ENCODE peak calls at places on chromosome 4, in five cellular contexts. One of them, this sample, is unnamed.
A peak's percentile ranks its signal among the peaks of the same experiment; 100 is the strongest.

GRCh38 chr4:55032788-55033187 is 92.6 kb downstream of the KDR start:
- DNase-seq in cardiac muscle cell: peak; percentile 47
- DNase-seq in GM12878: no peak
- DNase-seq in fibroblast of pulmonary artery: peak; percentile 44
- DNase-seq in fibroblast of the aortic adventitia: peak; percentile 17
- DNase-seq in this sample: no peak

GRCh38 chr4:53587123-53587522 is 4.2 kb downstream of the LNX1 start:
- DNase-seq in cardiac muscle cell: no peak
- DNase-seq in GM12878: no peak
- DNase-seq in fibroblast of pulmonary artery: no peak
- DNase-seq in fibroblast of the aortic adventitia: no peak
- DNase-seq in this sample: no peak

GRCh38 chr4:37989398-37990260 is 29.4 kb downstream of the PTTG2 start:
- DNase-seq in cardiac muscle cell: no peak
- DNase-seq in GM12878: no peak
- DNase-seq in fibroblast of pulmonary artery: no peak
- DNase-seq in fibroblast of the aortic adventitia: no peak
- DNase-seq in this sample: no peak

GRCh38 chr4:20194079-20195013 is 57.4 kb upstream of the SLIT2 start:
- DNase-seq in cardiac muscle cell: peak; percentile 87
- DNase-seq in GM12878: no peak
- DNase-seq in fibroblast of pulmonary artery: peak; percentile 92
- DNase-seq in fibroblast of the aortic adventitia: peak; percentile 92
- DNase-seq in this sample: peak; percentile 90

GRCh38 chr4:78145622-78146021 is 88.5 kb downstream of the FRAS1 start:
- DNase-seq in cardiac muscle cell: peak; percentile 25
- DNase-seq in GM12878: no peak
- DNase-seq in fibroblast of pulmonary artery: no peak
- DNase-seq in fibroblast of the aortic adventitia: no peak
- DNase-seq in this sample: no peak

GRCh38 chr4:58192217-58192616 is 1082.0 kb upstream of the IGFBP7 start:
- DNase-seq in cardiac muscle cell: no peak
- DNase-seq in GM12878: no peak
- DNase-seq in fibroblast of pulmonary artery: no peak
- DNase-seq in fibroblast of the aortic adventitia: no peak
- DNase-seq in this sample: no peak

GRCh38 chr4:56026596-56026995 is 77.9 kb downstream of the CEP135 start:
- DNase-seq in cardiac muscle cell: no peak
- DNase-seq in GM12878: no peak
- DNase-seq in fibroblast of pulmonary artery: peak; percentile 24
- DNase-seq in fibroblast of the aortic adventitia: peak; percentile 25
- DNase-seq in this sample: no peak

GRCh38 chr4:112817933-112818921 is 181.3 kb downstream of the LARP7 start:
- DNase-seq in cardiac muscle cell: peak; percentile 86
- DNase-seq in GM12878: peak; percentile 55
- DNase-seq in fibroblast of pulmonary artery: peak; percentile 84
- DNase-seq in fibroblast of the aortic adventitia: peak; percentile 85
- DNase-seq in this sample: peak; percentile 96

GRCh38 chr4:61426229-61426628 is 226.1 kb downstream of the ADGRL3 start:
- DNase-seq in cardiac muscle cell: no peak
- DNase-seq in GM12878: no peak
- DNase-seq in fibroblast of pulmonary artery: no peak
- DNase-seq in fibroblast of the aortic adventitia: no peak
- DNase-seq in this sample: no peak

GRCh38 chr4:151184523-151185458 is 85.4 kb downstream of the RPS3A start:
- DNase-seq in cardiac muscle cell: peak; percentile 80
- DNase-seq in GM12878: no peak
- DNase-seq in fibroblast of pulmonary artery: peak; percentile 72
- DNase-seq in fibroblast of the aortic adventitia: peak; percentile 71
- DNase-seq in this sample: peak; percentile 67

GRCh38 chr4:71133491-71133890 is 140.0 kb downstream of the DCK start:
- DNase-seq in cardiac muscle cell: no peak
- DNase-seq in GM12878: no peak
- DNase-seq in fibroblast of pulmonary artery: no peak
- DNase-seq in fibroblast of the aortic adventitia: peak; percentile 25
- DNase-seq in this sample: no peak

GRCh38 chr4:13173974-13174373 is 310.2 kb downstream of the RAB28 start:
- DNase-seq in cardiac muscle cell: peak; percentile 51
- DNase-seq in GM12878: no peak
- DNase-seq in fibroblast of pulmonary artery: peak; percentile 6
- DNase-seq in fibroblast of the aortic adventitia: peak; percentile 46
- DNase-seq in this sample: no peak

GRCh38 chr4:175035907-175036306 is 117.7 kb downstream of the ADAM29 start:
- DNase-seq in cardiac muscle cell: no peak
- DNase-seq in GM12878: peak; percentile 5
- DNase-seq in fibroblast of pulmonary artery: peak; percentile 13
- DNase-seq in fibroblast of the aortic adventitia: no peak
- DNase-seq in this sample: peak; percentile 48

GRCh38 chr4:156729416-156729815 is 242.2 kb downstream of the PDGFC start:
- DNase-seq in cardiac muscle cell: no peak
- DNase-seq in GM12878: no peak
- DNase-seq in fibroblast of pulmonary artery: no peak
- DNase-seq in fibroblast of the aortic adventitia: no peak
- DNase-seq in this sample: no peak

GRCh38 chr4:15336410-15337184 is 91.2 kb upstream of the C1QTNF7 start:
- DNase-seq in cardiac muscle cell: peak; percentile 63
- DNase-seq in GM12878: no peak
- DNase-seq in fibroblast of pulmonary artery: peak; percentile 56
- DNase-seq in fibroblast of the aortic adventitia: no peak
- DNase-seq in this sample: peak; percentile 55

GRCh38 chr4:94827481-94828110 is 69.8 kb downstream of the BMPR1B start:
- DNase-seq in cardiac muscle cell: peak; percentile 54
- DNase-seq in GM12878: no peak
- DNase-seq in fibroblast of pulmonary artery: peak; percentile 68
- DNase-seq in fibroblast of the aortic adventitia: peak; percentile 75
- DNase-seq in this sample: peak; percentile 70

GRCh38 chr4:141081921-141082381 is 51.3 kb downstream of the RNF150 start:
- DNase-seq in cardiac muscle cell: no peak
- DNase-seq in GM12878: no peak
- DNase-seq in fibroblast of pulmonary artery: no peak
- DNase-seq in fibroblast of the aortic adventitia: no peak
- DNase-seq in this sample: peak; percentile 62
- H3K4me3 ChIP-seq in cardiac muscle cell: no peak overlapping the region
- H3K4me3 ChIP-seq in GM12878: no peak overlapping the region
- H3K4me3 ChIP-seq in fibroblast of pulmonary artery: no peak overlapping the region
- H3K4me3 ChIP-seq in fibroblast of the aortic adventitia: no peak overlapping the region
- H3K4me3 ChIP-seq in this sample: peak overlapping the region; percentile 33

GRCh38 chr4:1019726-1020470 is 8.5 kb downstream of the FGFRL1 start:
- DNase-seq in cardiac muscle cell: no peak
- DNase-seq in GM12878: no peak
- DNase-seq in fibroblast of pulmonary artery: no peak
- DNase-seq in fibroblast of the aortic adventitia: no peak
- DNase-seq in this sample: no peak

GRCh38 chr4:1017211-1017610 is 5.8 kb downstream of the FGFRL1 start:
- DNase-seq in cardiac muscle cell: no peak
- DNase-seq in GM12878: no peak
- DNase-seq in fibroblast of pulmonary artery: no peak
- DNase-seq in fibroblast of the aortic adventitia: no peak
- DNase-seq in this sample: no peak

GRCh38 chr4:1017706-1018105 is 6.3 kb downstream of the FGFRL1 start:
- DNase-seq in cardiac muscle cell: no peak
- DNase-seq in GM12878: no peak
- DNase-seq in fibroblast of pulmonary artery: no peak
- DNase-seq in fibroblast of the aortic adventitia: no peak
- DNase-seq in this sample: no peak

GRCh38 chr4:1018147-1019020 is 7.0 kb downstream of the FGFRL1 start:
- DNase-seq in cardiac muscle cell: no peak
- DNase-seq in GM12878: no peak
- DNase-seq in fibroblast of pulmonary artery: no peak
- DNase-seq in fibroblast of the aortic adventitia: no peak
- DNase-seq in this sample: no peak

GRCh38 chr4:1019320-1019719 is 7.9 kb downstream of the FGFRL1 start:
- DNase-seq in cardiac muscle cell: no peak
- DNase-seq in GM12878: no peak
- DNase-seq in fibroblast of pulmonary artery: no peak
- DNase-seq in fibroblast of the aortic adventitia: no peak
- DNase-seq in this sample: no peak
- H3K4me3 ChIP-seq in cardiac muscle cell: no peak overlapping the region
- H3K4me3 ChIP-seq in GM12878: no peak overlapping the region
- H3K4me3 ChIP-seq in fibroblast of pulmonary artery: no peak overlapping the region
- H3K4me3 ChIP-seq in fibroblast of the aortic adventitia: no peak overlapping the region
- H3K4me3 ChIP-seq in this sample: no peak overlapping the region

GRCh38 chr4:187477224-187477623 is 518.3 kb upstream of the ZFP42 start:
- DNase-seq in cardiac muscle cell: no peak
- DNase-seq in GM12878: no peak
- DNase-seq in fibroblast of pulmonary artery: no peak
- DNase-seq in fibroblast of the aortic adventitia: no peak
- DNase-seq in this sample: no peak

GRCh38 chr4:187475901-187476300 is 519.7 kb upstream of the ZFP42 start:
- DNase-seq in cardiac muscle cell: no peak
- DNase-seq in GM12878: no peak
- DNase-seq in fibroblast of pulmonary artery: no peak
- DNase-seq in fibroblast of the aortic adventitia: no peak
- DNase-seq in this sample: no peak

GRCh38 chr4:187484186-187484585 is 511.4 kb upstream of the ZFP42 start:
- DNase-seq in cardiac muscle cell: no peak
- DNase-seq in GM12878: no peak
- DNase-seq in fibroblast of pulmonary artery: no peak
- DNase-seq in fibroblast of the aortic adventitia: no peak
- DNase-seq in this sample: no peak

GRCh38 chr4:187478292-187479205 is 517.0 kb upstream of the ZFP42 start:
- DNase-seq in cardiac muscle cell: peak; percentile 4
- DNase-seq in GM12878: no peak
- DNase-seq in fibroblast of pulmonary artery: peak; percentile 48
- DNase-seq in fibroblast of the aortic adventitia: peak; percentile 9
- DNase-seq in this sample: peak; percentile 89

GRCh38 chr4:187480146-187481145 is 515.1 kb upstream of the ZFP42 start:
- DNase-seq in cardiac muscle cell: peak; percentile 2
- DNase-seq in GM12878: no peak
- DNase-seq in fibroblast of pulmonary artery: peak; percentile 11
- DNase-seq in fibroblast of the aortic adventitia: no peak
- DNase-seq in this sample: peak; percentile 32
- H3K4me3 ChIP-seq in cardiac muscle cell: no peak overlapping the region
- H3K4me3 ChIP-seq in GM12878: no peak overlapping the region
- H3K4me3 ChIP-seq in fibroblast of pulmonary artery: no peak overlapping the region
- H3K4me3 ChIP-seq in fibroblast of the aortic adventitia: no peak overlapping the region
- H3K4me3 ChIP-seq in this sample: peak overlapping the region; percentile 48

GRCh38 chr4:110636677-110637407 is 14.0 kb upstream of the PITX2 start:
- DNase-seq in cardiac muscle cell: peak; percentile 60
- DNase-seq in GM12878: no peak
- DNase-seq in fibroblast of pulmonary artery: peak; percentile 39
- DNase-seq in fibroblast of the aortic adventitia: peak; percentile 65
- DNase-seq in this sample: peak; percentile 64

GRCh38 chr4:110636231-110636676 is 13.4 kb upstream of the PITX2 start:
- DNase-seq in cardiac muscle cell: no peak
- DNase-seq in GM12878: no peak
- DNase-seq in fibroblast of pulmonary artery: no peak
- DNase-seq in fibroblast of the aortic adventitia: no peak
- DNase-seq in this sample: no peak

GRCh38 chr4:110634320-110635154 is 11.7 kb upstream of the PITX2 start:
- DNase-seq in cardiac muscle cell: no peak
- DNase-seq in GM12878: no peak
- DNase-seq in fibroblast of pulmonary artery: no peak
- DNase-seq in fibroblast of the aortic adventitia: no peak
- DNase-seq in this sample: no peak

GRCh38 chr4:110633358-110634319 is 10.8 kb upstream of the PITX2 start:
- DNase-seq in cardiac muscle cell: no peak
- DNase-seq in GM12878: no peak
- DNase-seq in fibroblast of pulmonary artery: no peak
- DNase-seq in fibroblast of the aortic adventitia: no peak
- DNase-seq in this sample: no peak

GRCh38 chr4:110635155-110635479 is 12.2 kb upstream of the PITX2 start:
- DNase-seq in cardiac muscle cell: no peak
- DNase-seq in GM12878: no peak
- DNase-seq in fibroblast of pulmonary artery: no peak
- DNase-seq in fibroblast of the aortic adventitia: no peak
- DNase-seq in this sample: no peak
- H3K4me3 ChIP-seq in cardiac muscle cell: no peak overlapping the region
- H3K4me3 ChIP-seq in GM12878: no peak overlapping the region
- H3K4me3 ChIP-seq in fibroblast of pulmonary artery: no peak overlapping the region
- H3K4me3 ChIP-seq in fibroblast of the aortic adventitia: no peak overlapping the region
- H3K4me3 ChIP-seq in this sample: no peak overlapping the region

GRCh38 chr4:76830612-76831474 is 67.1 kb downstream of the SOWAHB start:
- DNase-seq in cardiac muscle cell: peak; percentile 85
- DNase-seq in GM12878: no peak
- DNase-seq in fibroblast of pulmonary artery: peak; percentile 85
- DNase-seq in fibroblast of the aortic adventitia: peak; percentile 71
- DNase-seq in this sample: peak; percentile 68

GRCh38 chr4:76836860-76837564 is 60.9 kb downstream of the SOWAHB start:
- DNase-seq in cardiac muscle cell: no peak
- DNase-seq in GM12878: no peak
- DNase-seq in fibroblast of pulmonary artery: no peak
- DNase-seq in fibroblast of the aortic adventitia: no peak
- DNase-seq in this sample: no peak

GRCh38 chr4:76831475-76832390 is 66.2 kb downstream of the SOWAHB start:
- DNase-seq in cardiac muscle cell: peak; percentile 11
- DNase-seq in GM12878: no peak
- DNase-seq in fibroblast of pulmonary artery: no peak
- DNase-seq in fibroblast of the aortic adventitia: no peak
- DNase-seq in this sample: no peak
- H3K4me3 ChIP-seq in cardiac muscle cell: no peak overlapping the region
- H3K4me3 ChIP-seq in GM12878: no peak overlapping the region
- H3K4me3 ChIP-seq in fibroblast of pulmonary artery: no peak overlapping the region
- H3K4me3 ChIP-seq in fibroblast of the aortic adventitia: no peak overlapping the region
- H3K4me3 ChIP-seq in this sample: peak overlapping the region; percentile 57

GRCh38 chr4:166172619-166173018 is 299.6 kb downstream of the TLL1 start:
- DNase-seq in cardiac muscle cell: no peak
- DNase-seq in GM12878: no peak
- DNase-seq in fibroblast of pulmonary artery: no peak
- DNase-seq in fibroblast of the aortic adventitia: no peak
- DNase-seq in this sample: no peak
- H3K4me3 ChIP-seq in cardiac muscle cell: no peak overlapping the region
- H3K4me3 ChIP-seq in GM12878: no peak overlapping the region
- H3K4me3 ChIP-seq in fibroblast of pulmonary artery: no peak overlapping the region
- H3K4me3 ChIP-seq in fibroblast of the aortic adventitia: no peak overlapping the region
- H3K4me3 ChIP-seq in this sample: no peak overlapping the region

GRCh38 chr4:128757712-128758111 is 51.8 kb upstream of the JADE1 start:
- DNase-seq in cardiac muscle cell: no peak
- DNase-seq in GM12878: no peak
- DNase-seq in fibroblast of pulmonary artery: no peak
- DNase-seq in fibroblast of the aortic adventitia: peak; percentile 35
- DNase-seq in this sample: peak; percentile 7
- H3K4me3 ChIP-seq in cardiac muscle cell: no peak overlapping the region
- H3K4me3 ChIP-seq in GM12878: no peak overlapping the region
- H3K4me3 ChIP-seq in fibroblast of pulmonary artery: no peak overlapping the region
- H3K4me3 ChIP-seq in fibroblast of the aortic adventitia: no peak overlapping the region
- H3K4me3 ChIP-seq in this sample: no peak overlapping the region

DNA sequence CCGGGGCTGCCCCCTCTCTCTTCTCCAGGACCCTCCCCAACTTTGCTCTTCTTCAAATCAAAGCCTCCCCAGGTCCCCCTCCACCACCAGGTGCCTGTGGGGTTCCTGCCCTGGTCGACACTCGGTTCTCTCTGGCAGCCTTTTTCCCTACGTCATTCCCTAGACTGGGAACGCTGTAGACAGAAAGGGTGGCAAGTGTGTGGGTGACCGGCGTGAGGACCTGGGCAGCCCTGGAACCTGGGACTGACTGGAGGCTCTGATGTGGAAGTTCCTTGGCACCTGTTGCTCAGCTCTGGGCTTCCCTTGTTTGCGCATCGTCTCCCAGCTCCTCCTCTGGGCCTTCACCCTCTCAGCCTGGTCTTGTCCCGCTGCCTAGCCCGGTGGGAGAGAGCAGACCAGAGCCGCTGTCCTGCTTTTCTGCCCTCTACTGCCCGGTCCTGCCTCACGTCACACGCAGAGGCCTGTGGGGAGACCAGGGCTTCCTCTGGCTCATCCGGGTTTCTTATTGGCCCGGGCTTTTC is 1.3 kb downstream of the TACC3 start:
- DNase-seq in cardiac muscle cell: no peak
- DNase-seq in GM12878: no peak
- DNase-seq in fibroblast of pulmonary artery: no peak
- DNase-seq in fibroblast of the aortic adventitia: no peak
- DNase-seq in this sample: no peak
- H3K4me3 ChIP-seq in cardiac muscle cell: peak overlapping the region; percentile 68
- H3K4me3 ChIP-seq in GM12878: peak overlapping the region; percentile 94
- H3K4me3 ChIP-seq in fibroblast of pulmonary artery: peak overlapping the region; percentile 67
- H3K4me3 ChIP-seq in fibroblast of the aortic adventitia: peak overlapping the region; percentile 66
- H3K4me3 ChIP-seq in this sample: no peak overlapping the region

This sample was measured in adipocyte.